ENCODE peak calls at places on chromosomes 12 and 14, in four cellular contexts. D is B cell, C is body of pancreas, U is endothelial cell. Z is an unnamed sample.

GRCh38 chr14:53599221-53599945 is 357.2 kb downstream of the BMP4 start:
- DNase-seq in D (no peak), C (no peak), U (no peak), Z (no peak)

GRCh38 chr12:104743181-104743580 is 214.9 kb downstream of the SLC41A2 start:
- DNase-seq in D (no peak), C (no peak), U (no peak), Z (no peak)

GRCh38 chr14:39267592-39268112 is 33.9 kb downstream of the MIA2 start:
- DNase-seq in D (peak; percentile 44), C (no peak), U (no peak), Z (no peak)

GRCh38 chr14:38662781-38663180 is 406.9 kb upstream of the CLEC14A start:
- DNase-seq in D (no peak), C (no peak), U (no peak), Z (no peak)

GRCh38 chr12:80269953-80270552 is 170.7 kb downstream of the OTOGL start:
- DNase-seq in D (no peak), C (no peak), U (peak; percentile 15), Z (no peak)

GRCh38 chr12:26659930-26660329 is 173.1 kb downstream of the ITPR2 start:
- DNase-seq in D (no peak), C (no peak), U (no peak), Z (no peak)

GRCh38 chr12:81518638-81519037 is 240.5 kb downstream of the PPFIA2 start:
- DNase-seq in D (no peak), C (no peak), U (no peak), Z (no peak)

GRCh38 chr14:103690332-103690731 is 24.9 kb downstream of the XRCC3 start:
- DNase-seq in D (no peak), C (no peak), U (no peak), Z (no peak)

GRCh38 chr12:74732801-74733200 is 195.2 kb downstream of the ATXN7L3B start:
- DNase-seq in D (no peak), C (no peak), U (no peak), Z (no peak)

GRCh38 chr14:73754911-73755360 is 40.8 kb upstream of the PNMA1 start:
- DNase-seq in D (no peak), C (peak; percentile 60), U (no peak), Z (peak; percentile 70)

GRCh38 chr14:74978416-74978947 is 23.1 kb upstream of the PGF start:
- DNase-seq in D (no peak), C (no peak), U (no peak), Z (peak; percentile 8)

GRCh38 chr12:54159140-54159539 is 29.6 kb downstream of the SMUG1 start:
- DNase-seq in D (peak; percentile 39), C (peak; percentile 18), U (peak; percentile 56), Z (peak; percentile 32)

GRCh38 chr12:45268672-45269406 is 52.9 kb downstream of the ANO6 start:
- DNase-seq in D (no peak), C (peak; percentile 82), U (peak; percentile 75), Z (peak; percentile 72)

GRCh38 chr12:95762123-95762785 is 28.3 kb downstream of the NTN4 start:
- DNase-seq in D (no peak), C (peak; percentile 25), U (no peak), Z (no peak)

GRCh38 chr12:109999983-110000505 is 814 bp downstream of the ANKRD13A start:
- DNase-seq in D (no peak), C (peak; percentile 20), U (no peak), Z (peak; percentile 43)

GRCh38 chr12:53302903-53303302 is 3.4 kb downstream of the MYG1 start:
- DNase-seq in D (no peak), C (no peak), U (no peak), Z (no peak)

GRCh38 chr12:104707179-104707578 is 250.4 kb downstream of the CHST11 start:
- DNase-seq in D (no peak), C (no peak), U (no peak), Z (no peak)

GRCh38 chr12:106299193-106299794 is 3.2 kb upstream of the TCP11L2 start:
- DNase-seq in D (no peak), C (no peak), U (no peak), Z (peak; percentile 31)

GRCh38 chr14:104600141-104600643 is 4.4 kb downstream of the TMEM179 start:
- DNase-seq in D (no peak), C (peak; percentile 21), U (no peak), Z (no peak)

GRCh38 chr12:121702944-121703343 is 9.6 kb upstream of the TMEM120B start:
- DNase-seq in D (no peak), C (no peak), U (no peak), Z (no peak)

GRCh38 chr14:69928111-69928523 is 48.9 kb downstream of the SMOC1 start:
- DNase-seq in D (no peak), C (peak; percentile 25), U (no peak), Z (peak; percentile 63)

GRCh38 chr12:89160716-89161123 is 191.6 kb downstream of the DUSP6 start:
- DNase-seq in D (no peak), C (peak; percentile 11), U (no peak), Z (no peak)

GRCh38 chr14:91354979-91355685 is 62.5 kb downstream of the CCDC88C start:
- DNase-seq in D (no peak), C (no peak), U (peak; percentile 71), Z (no peak)

GRCh38 chr12:48031135-48031960 is 27.1 kb upstream of the COL2A1 start:
- DNase-seq in D (no peak), C (no peak), U (no peak), Z (no peak)

GRCh38 chr14:68468437-68469207 is 324.2 kb downstream of the ZFP36L1 start:
- DNase-seq in D (no peak), C (no peak), U (no peak), Z (no peak)

GRCh38 chr12:89663577-89664357 is 44.9 kb downstream of the ATP2B1 start:
- DNase-seq in D (peak; percentile 19), C (no peak), U (no peak), Z (no peak)

Z was measured in testis.